ENCODE peak calls at places on chromosomes 13 and 19, in five cellular contexts. P is lower leg skin, D is GM12878, A is AG09319, W is astrocyte of the spinal cord. B is an unnamed sample.

GRCh38 chr13:107066355-107066754 is 498.4 kb upstream of the ARGLU1 start:
- DNase-seq in W (no peak), D (no peak), A (no peak), P (no peak), B (no peak)

GRCh38 chr19:648305-648704 is 8.6 kb downstream of the FGF22 start:
- DNase-seq in W (no peak), P (no peak), D (no peak), A (no peak), B (no peak)

GRCh38 chr19:34505321-34506025 is 23.9 kb downstream of the WTIP start:
- DNase-seq in P (no peak), A (no peak), W (no peak), D (no peak), B (no peak)

GRCh38 chr13:48181482-48182145 is 51.4 kb upstream of the ITM2B start:
- DNase-seq in A (no peak), W (no peak), P (no peak), D (no peak), B (no peak)

GRCh38 chr19:54444737-54445136 is 4.3 kb upstream of the LENG8 start:
- DNase-seq in P (no peak), W (no peak), D (no peak), A (no peak), B (no peak)

GRCh38 chr13:35797244-35797643 is 320.8 kb upstream of the MAB21L1 start:
- DNase-seq in A (no peak), W (no peak), P (no peak), D (no peak), B (no peak)

GRCh38 chr19:19537321-19538048 is 580 bp upstream of the CILP2 start:
- DNase-seq in W (no peak), D (no peak), A (no peak), P (no peak), B (no peak)

GRCh38 chr13:44715287-44716224 is 139.4 kb upstream of the TSC22D1 start:
- DNase-seq in W (peak; percentile 29), A (no peak), D (no peak), P (no peak), B (no peak)

GRCh38 chr19:37329686-37330085 is 41.2 kb upstream of the ZNF527 start:
- DNase-seq in A (no peak), D (no peak), P (no peak), W (no peak), B (no peak)

GRCh38 chr13:36918246-36919060 is 1.6 kb downstream of the SMAD9 start:
- DNase-seq in D (no peak), P (no peak), A (peak; percentile 14), W (peak; percentile 29), B (no peak)

GRCh38 chr19:52273301-52273700 is 3.9 kb downstream of the ZNF766 start:
- DNase-seq in W (no peak), P (no peak), A (no peak), D (no peak), B (no peak)

GRCh38 chr13:30932481-30933333 is at the start of gene TEX26:
- DNase-seq in P (no peak), A (no peak), W (peak; percentile 38), D (no peak), B (peak; percentile 28)

GRCh38 chr19:58123354-58123753 is 25.3 kb upstream of the ZSCAN18 start:
- DNase-seq in D (no peak), P (no peak), W (no peak), A (no peak), B (no peak)

GRCh38 chr19:14786421-14786851 is 8.1 kb upstream of the ADGRE2 start:
- DNase-seq in P (no peak), A (no peak), W (no peak), D (no peak), B (no peak)

GRCh38 chr19:20072936-20073335 is 4.9 kb upstream of the ZNF90 start:
- DNase-seq in A (no peak), W (no peak), D (no peak), P (no peak), B (no peak)

GRCh38 chr19:56810260-56810659 is 30.3 kb downstream of the PEG3 start:
- DNase-seq in W (no peak), D (no peak), A (no peak), P (no peak), B (no peak)

GRCh38 chr13:95485045-95485517 is 67.4 kb upstream of the CLDN10 start:
- DNase-seq in D (no peak), A (no peak), W (peak; percentile 40), P (no peak), B (no peak)

GRCh38 chr19:5837768-5838364 is 1.6 kb downstream of the FUT6 start:
- DNase-seq in D (no peak), W (no peak), A (no peak), P (no peak), B (no peak)

GRCh38 chr19:45321848-45322247 is 827 bp downstream of the CKM start:
- DNase-seq in W (no peak), A (no peak), P (no peak), D (no peak), B (no peak)

GRCh38 chr13:29523199-29523931 is 72.1 kb downstream of the SLC7A1 start:
- DNase-seq in W (peak; percentile 82), P (no peak), A (no peak), D (no peak), B (no peak)

GRCh38 chr19:21498651-21499050 is 6.8 kb upstream of the ZNF429 start:
- DNase-seq in A (no peak), D (no peak), P (no peak), W (no peak), B (no peak)

GRCh38 chr13:90336507-90336906 is 1011.0 kb upstream of the MIR17HG start:
- DNase-seq in P (no peak), W (no peak), D (no peak), A (no peak), B (no peak)

GRCh38 chr13:48232420-48233096 is 448 bp upstream of the ITM2B start:
- DNase-seq in P (peak; percentile 76), W (peak; percentile 15), D (no peak), A (no peak), B (no peak)

GRCh38 chr19:52689804-52690394 is 44.9 kb downstream of the ZNF611 start:
- DNase-seq in D (no peak), P (peak; percentile 40), A (no peak), W (no peak), B (peak; percentile 30)

GRCh38 chr19:41548954-41549688 is 26.8 kb upstream of the CEACAM21 start:
- DNase-seq in A (no peak), D (no peak), P (no peak), W (no peak), B (no peak)

GRCh38 chr19:45467115-45467455 is 711 bp upstream of the FOSB start:
- DNase-seq in P (no peak), D (no peak), A (no peak), W (no peak), B (no peak)

GRCh38 chr19:52734340-52734892 is 428 bp downstream of the ZNF611 start:
- DNase-seq in P (no peak), W (peak; percentile 6), A (no peak), D (no peak), B (no peak)

GRCh38 chr19:19403373-19403901 is 2.0 kb upstream of the GATAD2A start:
- DNase-seq in W (peak; percentile 22), A (no peak), D (no peak), P (no peak), B (no peak)

GRCh38 chr13:72144625-72145024 is 277.6 kb upstream of the DACH1 start:
- DNase-seq in P (no peak), A (no peak), W (no peak), D (no peak), B (no peak)

GRCh38 chr19:51010066-51010795 is 8.8 kb upstream of the KLK8 start:
- DNase-seq in W (no peak), P (no peak), D (no peak), A (no peak), B (no peak)

GRCh38 chr13:21549633-21550032 is 54.3 kb downstream of the MICU2 start:
- DNase-seq in D (no peak), W (no peak), A (no peak), P (no peak), B (no peak)

GRCh38 chr19:1251503-1252220 is 3.3 kb downstream of the MIDN start:
- DNase-seq in P (no peak), W (peak; percentile 39), A (no peak), D (no peak), B (no peak)

GRCh38 chr19:54424201-54424600 is 8.9 kb downstream of the TTYH1 start:
- DNase-seq in W (no peak), A (no peak), D (no peak), P (no peak), B (no peak)

GRCh38 chr13:83065136-83065535 is 817.1 kb downstream of the SLITRK1 start:
- DNase-seq in D (no peak), W (peak; percentile 87), P (peak; percentile 84), A (peak; percentile 49), B (no peak)

GRCh38 chr19:32748497-32748896 is 28.9 kb downstream of the TDRD12 start:
- DNase-seq in A (no peak), W (no peak), D (no peak), P (no peak), B (no peak)
- TF ChIP-seq CTCF in A (no peak), W (peak; percentile 3), D (peak; percentile 49), P (no peak), B (peak; percentile 34)

DNA sequence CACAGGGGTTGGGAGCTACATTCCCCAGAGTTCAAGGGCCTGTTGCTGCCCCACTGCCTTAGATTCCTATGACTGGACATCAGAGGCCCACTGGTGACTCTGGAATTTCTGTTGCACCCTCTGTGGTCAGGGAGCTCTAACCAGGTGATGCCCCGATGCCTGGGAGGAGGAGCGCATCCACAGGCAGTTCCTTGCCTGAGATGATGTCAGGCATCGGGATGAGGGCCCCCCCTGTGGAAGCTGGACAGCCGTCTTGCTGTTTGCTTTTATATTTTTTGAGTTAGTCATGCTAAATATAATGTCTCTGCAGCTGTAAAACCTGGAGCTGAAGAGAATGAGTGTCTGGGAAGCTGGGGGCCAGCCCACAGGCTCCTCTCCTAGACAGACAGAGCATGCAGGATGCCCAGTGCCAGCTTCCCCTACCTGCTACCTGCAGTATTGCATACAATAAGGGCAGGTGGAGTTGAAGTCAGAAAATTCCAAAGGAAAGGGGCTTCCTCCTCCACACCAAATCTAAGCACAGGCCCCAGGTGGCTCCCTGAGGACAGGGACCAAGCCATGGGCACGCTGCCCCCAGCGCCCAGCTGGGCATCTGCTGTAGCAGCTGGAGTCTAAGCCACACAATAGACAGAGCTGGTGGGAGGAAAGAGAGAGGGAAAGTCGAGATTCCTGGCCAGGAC is 16.2 kb downstream of the COL4A2 start:
- DNase-seq in A (no peak), P (no peak), D (no peak), W (peak; percentile 96), B (no peak)
- TF ChIP-seq CTCF in A (no peak), P (no peak), D (no peak), W (peak; percentile 29), B (peak; percentile 26)

GRCh38 chr13:63120883-63121282 is 1705.2 kb upstream of the PCDH20 start:
- DNase-seq in P (no peak), W (no peak), A (no peak), D (no peak), B (no peak)

GRCh38 chr13:63124863-63125262 is 1709.2 kb upstream of the PCDH20 start:
- DNase-seq in D (no peak), P (no peak), A (no peak), W (peak; percentile 55), B (no peak)
- TF ChIP-seq CTCF in D (peak; percentile 17), P (no peak), A (peak; percentile 41), W (peak; percentile 21), B (peak; percentile 75)

DNA sequence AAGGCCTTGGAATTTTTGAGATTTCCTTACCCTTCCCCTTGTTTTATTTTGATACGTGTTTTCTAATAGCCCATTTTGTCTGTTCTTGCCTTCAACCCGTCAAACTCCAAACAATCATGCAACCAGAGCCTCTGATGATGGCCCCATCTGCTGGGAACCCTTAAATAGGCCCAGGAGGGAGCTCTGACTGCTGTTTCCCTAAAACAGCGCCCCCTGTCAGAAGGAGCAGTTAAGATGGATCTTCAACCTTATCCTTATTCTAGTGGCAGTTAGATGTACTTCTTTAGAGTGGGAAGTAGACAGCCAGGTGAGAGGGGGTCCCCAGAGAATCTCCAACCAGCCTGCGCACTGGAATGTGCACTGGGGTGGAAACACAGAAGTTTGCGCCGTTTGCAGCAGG is 1031.0 kb upstream of the PCDH9 start:
- DNase-seq in D (no peak), A (no peak), W (no peak), P (no peak), B (no peak)
- TF ChIP-seq CTCF in D (no peak), A (no peak), W (peak; percentile 3), P (no peak), B (no peak)